ENCODE peak calls at places on chromosomes 13 and 19, in five cellular contexts. One of them, this sample, is unnamed.

GRCh38 chr19:38190061-38190460 is 34.0 kb downstream of the DPF1 start:
- DNase-seq in NCI-H345: no peak
- DNase-seq in NCI-H1694 treated with DMSO at 0.1 percent for 48 hours: no peak
- DNase-seq in AG10803: no peak
- DNase-seq in Daoy: no peak
- DNase-seq in this sample: no peak

GRCh38 chr19:35114656-35115537 is 726 bp upstream of the FXYD3 start:
- DNase-seq in NCI-H345: peak; percentile 67
- DNase-seq in NCI-H1694 treated with DMSO at 0.1 percent for 48 hours: peak; percentile 66
- DNase-seq in AG10803: peak; percentile 31
- DNase-seq in Daoy: peak; percentile 63
- DNase-seq in this sample: peak; percentile 77

GRCh38 chr13:99280166-99280565 is 22.0 kb upstream of the GPR18 start:
- DNase-seq in NCI-H345: no peak
- DNase-seq in NCI-H1694 treated with DMSO at 0.1 percent for 48 hours: no peak
- DNase-seq in AG10803: peak; percentile 85
- DNase-seq in Daoy: peak; percentile 10
- DNase-seq in this sample: peak; percentile 47

GRCh38 chr19:36265856-36266374 is 51.0 kb downstream of the ZNF146 start:
- DNase-seq in NCI-H345: no peak
- DNase-seq in NCI-H1694 treated with DMSO at 0.1 percent for 48 hours: no peak
- DNase-seq in AG10803: no peak
- DNase-seq in Daoy: no peak
- DNase-seq in this sample: no peak

GRCh38 chr13:108508263-108508662 is 121.1 kb upstream of the MYO16 start:
- DNase-seq in NCI-H345: peak; percentile 17
- DNase-seq in NCI-H1694 treated with DMSO at 0.1 percent for 48 hours: peak; percentile 47
- DNase-seq in AG10803: no peak
- DNase-seq in Daoy: no peak
- DNase-seq in this sample: peak; percentile 72

GRCh38 chr19:50832666-50833065 is 708 bp downstream of the KLK15 start:
- DNase-seq in NCI-H345: no peak
- DNase-seq in NCI-H1694 treated with DMSO at 0.1 percent for 48 hours: no peak
- DNase-seq in AG10803: no peak
- DNase-seq in Daoy: no peak
- DNase-seq in this sample: no peak

GRCh38 chr19:34165295-34165738 is 7.0 kb upstream of the LSM14A start:
- DNase-seq in NCI-H345: no peak
- DNase-seq in NCI-H1694 treated with DMSO at 0.1 percent for 48 hours: no peak
- DNase-seq in AG10803: no peak
- DNase-seq in Daoy: no peak
- DNase-seq in this sample: no peak

GRCh38 chr13:21395953-21396352 is 63.1 kb downstream of the ZDHHC20 start:
- DNase-seq in NCI-H345: no peak
- DNase-seq in NCI-H1694 treated with DMSO at 0.1 percent for 48 hours: no peak
- DNase-seq in AG10803: no peak
- DNase-seq in Daoy: no peak
- DNase-seq in this sample: no peak

GRCh38 chr13:111511805-111512504 is 191.5 kb downstream of the TEX29 start:
- DNase-seq in NCI-H345: no peak
- DNase-seq in NCI-H1694 treated with DMSO at 0.1 percent for 48 hours: no peak
- DNase-seq in AG10803: no peak
- DNase-seq in Daoy: peak; percentile 44
- DNase-seq in this sample: no peak

GRCh38 chr19:51727349-51727880 is 3.6 kb upstream of the HAS1 start:
- DNase-seq in NCI-H345: no peak
- DNase-seq in NCI-H1694 treated with DMSO at 0.1 percent for 48 hours: no peak
- DNase-seq in AG10803: peak; percentile 79
- DNase-seq in Daoy: peak; percentile 86
- DNase-seq in this sample: peak; percentile 27

GRCh38 chr13:26881154-26881553 is 120.6 kb upstream of the GPR12 start:
- DNase-seq in NCI-H345: peak; percentile 65
- DNase-seq in NCI-H1694 treated with DMSO at 0.1 percent for 48 hours: no peak
- DNase-seq in AG10803: peak; percentile 35
- DNase-seq in Daoy: peak; percentile 66
- DNase-seq in this sample: peak; percentile 21

GRCh38 chr19:7258042-7258839 is 36.0 kb downstream of the INSR start:
- DNase-seq in NCI-H345: no peak
- DNase-seq in NCI-H1694 treated with DMSO at 0.1 percent for 48 hours: no peak
- DNase-seq in AG10803: no peak
- DNase-seq in Daoy: no peak
- DNase-seq in this sample: no peak

GRCh38 chr19:13029893-13030292 is 34.6 kb downstream of the NFIX start:
- DNase-seq in NCI-H345: no peak
- DNase-seq in NCI-H1694 treated with DMSO at 0.1 percent for 48 hours: peak; percentile 8
- DNase-seq in AG10803: no peak
- DNase-seq in Daoy: no peak
- DNase-seq in this sample: no peak

GRCh38 chr13:21637296-21637695 is 33.3 kb upstream of the MICU2 start:
- DNase-seq in NCI-H345: peak; percentile 91
- DNase-seq in NCI-H1694 treated with DMSO at 0.1 percent for 48 hours: no peak
- DNase-seq in AG10803: no peak
- DNase-seq in Daoy: peak; percentile 93
- DNase-seq in this sample: no peak

GRCh38 chr13:32423592-32423991 is 4.3 kb downstream of the N4BP2L1 start:
- DNase-seq in NCI-H345: no peak
- DNase-seq in NCI-H1694 treated with DMSO at 0.1 percent for 48 hours: no peak
- DNase-seq in AG10803: no peak
- DNase-seq in Daoy: no peak
- DNase-seq in this sample: no peak

GRCh38 chr19:5329141-5329540 is 11.5 kb downstream of the PTPRS start:
- DNase-seq in NCI-H345: no peak
- DNase-seq in NCI-H1694 treated with DMSO at 0.1 percent for 48 hours: no peak
- DNase-seq in AG10803: no peak
- DNase-seq in Daoy: no peak
- DNase-seq in this sample: no peak

GRCh38 chr19:32676186-32676894 is 692 bp downstream of the RGS9BP start:
- DNase-seq in NCI-H345: peak; percentile 76
- DNase-seq in NCI-H1694 treated with DMSO at 0.1 percent for 48 hours: no peak
- DNase-seq in AG10803: no peak
- DNase-seq in Daoy: peak; percentile 29
- DNase-seq in this sample: no peak

GRCh38 chr13:42985312-42986175 is 6.5 kb downstream of the EPSTI1 start:
- DNase-seq in NCI-H345: no peak
- DNase-seq in NCI-H1694 treated with DMSO at 0.1 percent for 48 hours: no peak
- DNase-seq in AG10803: peak; percentile 90
- DNase-seq in Daoy: no peak
- DNase-seq in this sample: peak; percentile 68

GRCh38 chr13:37173214-37173613 is 67.8 kb upstream of the CSNK1A1L start:
- DNase-seq in NCI-H345: no peak
- DNase-seq in NCI-H1694 treated with DMSO at 0.1 percent for 48 hours: no peak
- DNase-seq in AG10803: peak; percentile 96
- DNase-seq in Daoy: no peak
- DNase-seq in this sample: peak; percentile 90

GRCh38 chr19:58543826-58544590 is at the start of gene TRIM28:
- DNase-seq in NCI-H345: no peak
- DNase-seq in NCI-H1694 treated with DMSO at 0.1 percent for 48 hours: no peak
- DNase-seq in AG10803: peak; percentile 99
- DNase-seq in Daoy: peak; percentile 100
- DNase-seq in this sample: peak; percentile 99

GRCh38 chr13:94595006-94595942 is 678 bp downstream of the TGDS start:
- DNase-seq in NCI-H345: no peak
- DNase-seq in NCI-H1694 treated with DMSO at 0.1 percent for 48 hours: no peak
- DNase-seq in AG10803: peak; percentile 17
- DNase-seq in Daoy: peak; percentile 26
- DNase-seq in this sample: peak; percentile 57

GRCh38 chr13:40102854-40103253 is 447.4 kb downstream of the COG6 start:
- DNase-seq in NCI-H345: no peak
- DNase-seq in NCI-H1694 treated with DMSO at 0.1 percent for 48 hours: no peak
- DNase-seq in AG10803: peak; percentile 29
- DNase-seq in Daoy: peak; percentile 85
- DNase-seq in this sample: no peak